ENCODE peak calls at places on chromosome 11, in eight cellular contexts. One of them, this sample, is unnamed.

GRCh38 chr11:99366476-99366992 is 345.8 kb downstream of the CNTN5 start:
- DNase-seq in esophagus squamous epithelium: no peak
- DNase-seq in left ventricle myocardium inferior: no peak
- DNase-seq in endodermal cell: no peak
- DNase-seq in heart left ventricle: no peak
- DNase-seq in lower lobe of right lung: no peak
- DNase-seq in body of pancreas: no peak
- DNase-seq in CD8-positive, alpha-beta T cell: no peak
- DNase-seq in this sample: no peak

GRCh38 chr11:112977620-112978212 is 16.5 kb downstream of the NCAM1 start:
- DNase-seq in esophagus squamous epithelium: no peak
- DNase-seq in left ventricle myocardium inferior: no peak
- DNase-seq in endodermal cell: no peak
- DNase-seq in heart left ventricle: no peak
- DNase-seq in lower lobe of right lung: no peak
- DNase-seq in body of pancreas: no peak
- DNase-seq in CD8-positive, alpha-beta T cell: no peak
- DNase-seq in this sample: no peak

GRCh38 chr11:128711136-128711535 is 17.3 kb downstream of the FLI1 start:
- DNase-seq in esophagus squamous epithelium: no peak
- DNase-seq in left ventricle myocardium inferior: no peak
- DNase-seq in endodermal cell: no peak
- DNase-seq in heart left ventricle: no peak
- DNase-seq in lower lobe of right lung: no peak
- DNase-seq in body of pancreas: no peak
- DNase-seq in CD8-positive, alpha-beta T cell: no peak
- DNase-seq in this sample: no peak

GRCh38 chr11:129814244-129814992 is 1.2 kb upstream of the TMEM45B start:
- DNase-seq in esophagus squamous epithelium: no peak
- DNase-seq in left ventricle myocardium inferior: no peak
- DNase-seq in endodermal cell: peak; percentile 55
- DNase-seq in heart left ventricle: no peak
- DNase-seq in lower lobe of right lung: no peak
- DNase-seq in body of pancreas: no peak
- DNase-seq in CD8-positive, alpha-beta T cell: peak; percentile 68
- DNase-seq in this sample: no peak

GRCh38 chr11:13786688-13787087 is 118.2 kb downstream of the FAR1 start:
- DNase-seq in esophagus squamous epithelium: no peak
- DNase-seq in left ventricle myocardium inferior: no peak
- DNase-seq in endodermal cell: no peak
- DNase-seq in heart left ventricle: no peak
- DNase-seq in lower lobe of right lung: no peak
- DNase-seq in body of pancreas: no peak
- DNase-seq in CD8-positive, alpha-beta T cell: no peak
- DNase-seq in this sample: no peak

GRCh38 chr11:128453444-128454336 is 133.7 kb downstream of the ETS1 start:
- DNase-seq in esophagus squamous epithelium: no peak
- DNase-seq in left ventricle myocardium inferior: peak; percentile 60
- DNase-seq in endodermal cell: no peak
- DNase-seq in heart left ventricle: peak; percentile 61
- DNase-seq in lower lobe of right lung: no peak
- DNase-seq in body of pancreas: peak; percentile 48
- DNase-seq in CD8-positive, alpha-beta T cell: no peak
- DNase-seq in this sample: peak; percentile 75

GRCh38 chr11:14902650-14903350 is 10.8 kb upstream of the CYP2R1 start:
- DNase-seq in esophagus squamous epithelium: no peak
- DNase-seq in left ventricle myocardium inferior: no peak
- DNase-seq in endodermal cell: no peak
- DNase-seq in heart left ventricle: no peak
- DNase-seq in lower lobe of right lung: no peak
- DNase-seq in body of pancreas: no peak
- DNase-seq in CD8-positive, alpha-beta T cell: no peak
- DNase-seq in this sample: no peak

GRCh38 chr11:47616726-47617416 is 22.7 kb upstream of the C1QTNF4 start:
- DNase-seq in esophagus squamous epithelium: no peak
- DNase-seq in left ventricle myocardium inferior: no peak
- DNase-seq in endodermal cell: peak; percentile 85
- DNase-seq in heart left ventricle: peak; percentile 60
- DNase-seq in lower lobe of right lung: no peak
- DNase-seq in body of pancreas: peak; percentile 45
- DNase-seq in CD8-positive, alpha-beta T cell: no peak
- DNase-seq in this sample: no peak

GRCh38 chr11:19561011-19561410 is 151.6 kb upstream of the NAV2 start:
- DNase-seq in esophagus squamous epithelium: no peak
- DNase-seq in left ventricle myocardium inferior: no peak
- DNase-seq in endodermal cell: no peak
- DNase-seq in heart left ventricle: no peak
- DNase-seq in lower lobe of right lung: no peak
- DNase-seq in body of pancreas: no peak
- DNase-seq in CD8-positive, alpha-beta T cell: no peak
- DNase-seq in this sample: no peak

DNA sequence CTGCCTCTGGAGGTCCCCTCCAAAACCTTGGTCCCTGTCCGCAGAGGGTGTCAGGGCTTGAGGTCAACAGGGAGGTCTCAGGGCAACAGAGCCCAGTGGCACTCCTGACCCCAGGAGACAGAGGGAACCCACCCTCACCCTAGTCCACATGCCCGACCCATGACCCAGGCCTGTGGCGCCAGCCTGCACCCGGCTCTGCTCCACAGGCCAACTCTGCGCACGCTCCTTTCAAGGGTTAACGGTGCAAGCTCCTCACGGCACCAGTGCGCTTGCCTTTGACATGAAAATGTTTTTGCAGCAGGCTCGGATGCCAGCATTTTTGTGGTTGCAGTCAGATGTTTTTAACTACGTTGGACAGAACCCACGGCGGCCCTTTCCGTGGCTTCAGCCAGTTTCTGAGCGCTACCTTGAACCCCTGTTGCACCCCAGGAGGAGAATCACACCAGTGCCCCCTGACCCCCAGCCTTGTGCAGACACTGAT is 68.6 kb downstream of the CDKN1C start:
- DNase-seq in esophagus squamous epithelium: no peak
- DNase-seq in left ventricle myocardium inferior: peak; percentile 11
- DNase-seq in endodermal cell: no peak
- DNase-seq in heart left ventricle: no peak
- DNase-seq in lower lobe of right lung: peak; percentile 30
- DNase-seq in body of pancreas: no peak
- DNase-seq in CD8-positive, alpha-beta T cell: no peak
- DNase-seq in this sample: peak; percentile 69
- H3K27me3 ChIP-seq in esophagus squamous epithelium: no peaks in the 10 kb centered on the region
- H3K27me3 ChIP-seq in left ventricle myocardium inferior: no peaks in the 10 kb centered on the region
- H3K27me3 ChIP-seq in endodermal cell: peaks cover 5% of the 10 kb centered on the region
- H3K27me3 ChIP-seq in heart left ventricle: no peaks in the 10 kb centered on the region
- H3K27me3 ChIP-seq in lower lobe of right lung: no peaks in the 10 kb centered on the region
- H3K27me3 ChIP-seq in body of pancreas: no peaks in the 10 kb centered on the region
- H3K27me3 ChIP-seq in CD8-positive, alpha-beta T cell: no peaks in the 10 kb centered on the region
- H3K27me3 ChIP-seq in this sample: no peaks in the 10 kb centered on the region

GRCh38 chr11:17894929-17895658 is 117.8 kb downstream of the SERGEF start:
- DNase-seq in esophagus squamous epithelium: no peak
- DNase-seq in left ventricle myocardium inferior: peak; percentile 19
- DNase-seq in endodermal cell: no peak
- DNase-seq in heart left ventricle: peak; percentile 23
- DNase-seq in lower lobe of right lung: no peak
- DNase-seq in body of pancreas: no peak
- DNase-seq in CD8-positive, alpha-beta T cell: no peak
- DNase-seq in this sample: no peak
- H3K27ac ChIP-seq in esophagus squamous epithelium: no peak overlapping the region
- H3K27ac ChIP-seq in left ventricle myocardium inferior: no peak overlapping the region
- H3K27ac ChIP-seq in endodermal cell: no peak overlapping the region
- H3K27ac ChIP-seq in heart left ventricle: no peak overlapping the region
- H3K27ac ChIP-seq in lower lobe of right lung: no peak overlapping the region
- H3K27ac ChIP-seq in body of pancreas: no peak overlapping the region
- H3K27ac ChIP-seq in CD8-positive, alpha-beta T cell: no peak overlapping the region
- H3K27ac ChIP-seq in this sample: no peak overlapping the region

DNA sequence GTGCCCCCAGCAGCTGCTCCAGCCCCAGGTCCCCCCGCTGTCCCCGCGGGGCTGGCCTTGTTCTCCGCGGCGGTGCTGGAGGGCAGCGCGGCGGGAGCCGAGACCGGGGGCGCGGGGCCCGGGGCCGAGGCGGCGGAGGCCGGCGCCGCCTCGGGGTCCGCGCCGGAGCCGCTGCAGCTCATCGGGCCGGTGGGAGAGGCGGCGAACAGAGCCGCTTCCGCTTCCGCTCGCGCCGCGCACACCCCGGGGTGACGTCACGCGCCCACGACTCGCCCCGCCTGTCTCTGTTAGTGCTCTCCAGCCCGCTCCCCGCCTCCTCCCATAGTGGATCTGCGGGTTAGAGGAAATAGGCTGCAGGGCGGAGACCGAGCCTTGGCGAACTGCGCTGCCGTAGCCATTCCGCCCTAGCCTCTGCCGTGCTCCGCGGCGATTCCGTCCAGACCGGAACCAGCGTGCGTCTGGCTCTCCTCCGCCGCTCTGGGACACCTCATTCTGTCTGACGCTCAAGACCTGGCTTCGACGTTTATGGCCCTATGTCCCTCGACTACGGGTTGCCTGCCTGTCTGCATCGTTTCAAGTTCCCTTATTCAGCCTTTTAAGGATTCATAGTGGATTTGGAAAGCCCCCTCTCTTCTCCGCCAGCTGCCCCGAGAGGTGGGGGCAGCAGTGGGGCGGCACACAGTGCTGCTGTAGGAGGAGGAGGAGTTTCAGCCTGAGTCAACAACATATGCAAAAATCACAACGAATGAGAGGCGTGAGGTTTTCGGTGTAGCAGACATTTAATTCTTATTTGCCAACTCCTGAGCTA is at the start of gene TAF10:
- DNase-seq in esophagus squamous epithelium: peak; percentile 78
- DNase-seq in left ventricle myocardium inferior: peak; percentile 99
- DNase-seq in endodermal cell: peak; percentile 97
- DNase-seq in heart left ventricle: peak; percentile 99
- DNase-seq in lower lobe of right lung: peak; percentile 99
- DNase-seq in body of pancreas: peak; percentile 98
- DNase-seq in CD8-positive, alpha-beta T cell: peak; percentile 95
- DNase-seq in this sample: peak; percentile 99
- H3K36me3 ChIP-seq in esophagus squamous epithelium: peaks cover 70% of the 10 kb centered on the region
- H3K36me3 ChIP-seq in left ventricle myocardium inferior: peaks cover 60% of the 10 kb centered on the region
- H3K36me3 ChIP-seq in endodermal cell: peaks cover 61% of the 10 kb centered on the region
- H3K36me3 ChIP-seq in heart left ventricle: no peaks in the 10 kb centered on the region
- H3K36me3 ChIP-seq in lower lobe of right lung: peaks cover 75% of the 10 kb centered on the region
- H3K36me3 ChIP-seq in body of pancreas: no peaks in the 10 kb centered on the region
- H3K36me3 ChIP-seq in CD8-positive, alpha-beta T cell: peaks cover 40% of the 10 kb centered on the region
- H3K36me3 ChIP-seq in this sample: peaks cover 23% of the 10 kb centered on the region

DNA sequence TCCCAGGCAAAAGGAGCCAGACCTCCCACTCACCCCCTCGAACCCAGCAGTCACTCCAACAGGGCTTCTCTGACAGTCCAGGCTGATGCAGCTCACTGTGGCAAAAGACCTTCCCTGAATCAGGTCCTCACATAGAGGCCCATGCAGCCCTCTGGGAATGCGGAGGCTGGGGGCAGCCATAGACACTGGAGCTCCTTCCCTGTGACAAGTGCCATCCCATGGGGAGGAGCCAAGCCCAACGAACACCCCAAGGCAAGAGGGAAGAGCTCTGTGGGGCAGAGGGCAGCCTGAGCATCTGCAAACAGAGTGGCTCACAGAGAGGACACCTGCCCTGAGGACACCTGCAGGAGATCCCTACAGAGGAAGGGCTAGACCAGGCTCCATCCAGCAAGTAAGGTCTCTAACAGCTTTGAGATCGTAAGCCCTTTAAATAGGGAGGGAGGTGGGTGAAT is at the start of gene LINC01488:
- DNase-seq in esophagus squamous epithelium: no peak
- DNase-seq in left ventricle myocardium inferior: peak; percentile 8
- DNase-seq in endodermal cell: no peak
- DNase-seq in heart left ventricle: no peak
- DNase-seq in lower lobe of right lung: peak; percentile 9
- DNase-seq in body of pancreas: no peak
- DNase-seq in CD8-positive, alpha-beta T cell: no peak
- DNase-seq in this sample: peak; percentile 53
- H3K27me3 ChIP-seq in esophagus squamous epithelium: no peaks in the 10 kb centered on the region
- H3K27me3 ChIP-seq in left ventricle myocardium inferior: no peaks in the 10 kb centered on the region
- H3K27me3 ChIP-seq in endodermal cell: no peaks in the 10 kb centered on the region
- H3K27me3 ChIP-seq in heart left ventricle: no peaks in the 10 kb centered on the region
- H3K27me3 ChIP-seq in lower lobe of right lung: no peaks in the 10 kb centered on the region
- H3K27me3 ChIP-seq in body of pancreas: no peaks in the 10 kb centered on the region
- H3K27me3 ChIP-seq in CD8-positive, alpha-beta T cell: no peaks in the 10 kb centered on the region
- H3K27me3 ChIP-seq in this sample: no peaks in the 10 kb centered on the region

DNA sequence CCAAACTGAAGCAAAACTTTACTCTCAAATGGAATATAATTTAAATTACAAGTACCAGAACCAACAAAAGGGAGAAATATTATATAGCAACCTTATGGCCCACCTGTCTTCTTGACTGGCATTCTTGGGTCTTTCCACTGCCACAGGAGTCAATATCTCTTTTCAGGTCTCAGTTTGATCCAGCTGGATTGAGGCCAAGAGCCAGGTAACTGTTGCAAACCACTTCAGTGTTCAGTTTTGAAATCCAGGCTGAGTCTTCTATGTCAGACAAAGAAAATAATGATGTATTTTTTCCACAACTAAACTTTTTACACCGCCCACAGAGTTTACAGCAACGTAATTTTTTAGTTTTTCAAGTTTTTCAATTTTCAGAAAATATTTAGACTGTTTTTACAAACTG is 648 bp downstream of the DLG2 start:
- DNase-seq in esophagus squamous epithelium: no peak
- DNase-seq in left ventricle myocardium inferior: no peak
- DNase-seq in endodermal cell: no peak
- DNase-seq in heart left ventricle: no peak
- DNase-seq in lower lobe of right lung: no peak
- DNase-seq in body of pancreas: peak; percentile 69
- DNase-seq in CD8-positive, alpha-beta T cell: no peak
- DNase-seq in this sample: no peak
- H3K27ac ChIP-seq in esophagus squamous epithelium: peak overlapping the region; percentile 98
- H3K27ac ChIP-seq in left ventricle myocardium inferior: peak overlapping the region; percentile 95
- H3K27ac ChIP-seq in endodermal cell: no peak overlapping the region
- H3K27ac ChIP-seq in heart left ventricle: peak overlapping the region; percentile 85
- H3K27ac ChIP-seq in lower lobe of right lung: peak overlapping the region; percentile 89
- H3K27ac ChIP-seq in body of pancreas: no peak overlapping the region
- H3K27ac ChIP-seq in CD8-positive, alpha-beta T cell: no peak overlapping the region
- H3K27ac ChIP-seq in this sample: no peak overlapping the region

This sample was measured in aorta.